ENCODE peak calls at places on chromosomes 6 and 20, in five cellular contexts. Q is fibroblast of the aortic adventitia; C is brain microvascular endothelial cell; Z is RWPE1; S is stimulated activated CD4-positive, alpha-beta T cell treated with anti-CD3 and anti-CD28 coated beads, Interleukin-4, amount 100 ng/mL, for 24 hours. F is an unnamed sample.
A peak's percentile ranks its signal among the peaks of the same experiment; 100 is the strongest.

GRCh38 chr6:81401970-81402690 is 350.4 kb downstream of the TENT5A start:
- DNase-seq in Q (peak; percentile 85), C (peak; percentile 22), Z (no peak), S (no peak), F (no peak)

GRCh38 chr20:37358366-37359150 is 12.6 kb downstream of the SRC start:
- DNase-seq in Q (peak; percentile 39), C (no peak), Z (peak; percentile 92), S (no peak), F (peak; percentile 91)

GRCh38 chr6:52087498-52087999 is at the start of gene PKHD1:
- DNase-seq in Q (peak; percentile 4), C (no peak), Z (peak; percentile 12), S (no peak), F (peak; percentile 43)

GRCh38 chr20:64223526-64224067 is 32.0 kb upstream of the PCMTD2 start:
- DNase-seq in Q (peak; percentile 9), C (no peak), Z (no peak), S (no peak), F (no peak)

GRCh38 chr6:99219788-99220187 is 129.7 kb downstream of the FAXC start:
- DNase-seq in Q (no peak), C (no peak), Z (peak; percentile 25), S (no peak), F (no peak)

GRCh38 chr20:40683221-40683893 is 5.7 kb downstream of the MAFB start:
- DNase-seq in Q (no peak), C (peak; percentile 33), Z (no peak), S (no peak), F (peak; percentile 6)

GRCh38 chr6:113466526-113466925 is 390.6 kb upstream of the MARCKS start:
- DNase-seq in Q (no peak), C (no peak), Z (no peak), S (no peak), F (no peak)

GRCh38 chr6:136067731-136068341 is 182.3 kb downstream of the MTFR2 start:
- DNase-seq in Q (peak; percentile 53), C (no peak), Z (peak; percentile 72), S (no peak), F (peak; percentile 11)

GRCh38 chr6:151240861-151241642 is 1.3 kb downstream of the AKAP12 start:
- DNase-seq in Q (peak; percentile 85), C (peak; percentile 64), Z (peak; percentile 52), S (no peak), F (peak; percentile 66)

GRCh38 chr6:98470821-98471220 is 363.6 kb upstream of the POU3F2 start:
- DNase-seq in Q (no peak), C (no peak), Z (no peak), S (no peak), F (no peak)

GRCh38 chr6:139881251-139881650 is 506.8 kb upstream of the CITED2 start:
- DNase-seq in Q (no peak), C (no peak), Z (no peak), S (no peak), F (no peak)

GRCh38 chr6:76885861-76886301 is 577.4 kb downstream of the HTR1B start:
- DNase-seq in Q (peak; percentile 45), C (peak; percentile 76), Z (peak; percentile 5), S (no peak), F (peak; percentile 31)

GRCh38 chr6:5905431-5906339 is 101.0 kb downstream of the NRN1 start:
- DNase-seq in Q (peak; percentile 97), C (peak; percentile 87), Z (peak; percentile 18), S (no peak), F (peak; percentile 84)

GRCh38 chr6:153625089-153625488 is 414.0 kb upstream of the OPRM1 start:
- DNase-seq in Q (no peak), C (peak; percentile 25), Z (no peak), S (no peak), F (no peak)

GRCh38 chr6:110270166-110270565 is 88.0 kb downstream of the METTL24 start:
- DNase-seq in Q (no peak), C (no peak), Z (no peak), S (no peak), F (no peak)

GRCh38 chr6:44119704-44120262 is 7.5 kb downstream of the MRPL14 start:
- DNase-seq in Q (peak; percentile 59), C (no peak), Z (no peak), S (no peak), F (no peak)

GRCh38 chr6:82022614-82023102 is 224.9 kb downstream of the IBTK start:
- DNase-seq in Q (peak; percentile 76), C (peak; percentile 68), Z (peak; percentile 53), S (no peak), F (peak; percentile 94)

GRCh38 chr20:48776306-48776705 is 51.5 kb downstream of the PREX1 start:
- DNase-seq in Q (peak; percentile 68), C (peak; percentile 84), Z (no peak), S (no peak), F (peak; percentile 7)

GRCh38 chr6:79170915-79171314 is 63.6 kb downstream of the HMGN3 start:
- DNase-seq in Q (peak; percentile 79), C (no peak), Z (peak; percentile 51), S (no peak), F (peak; percentile 77)

GRCh38 chr20:37798312-37798711 is 104.5 kb downstream of the CTNNBL1 start:
- DNase-seq in Q (no peak), C (no peak), Z (no peak), S (no peak), F (no peak)

GRCh38 chr20:47208534-47209174 is 147.8 kb downstream of the ZMYND8 start:
- DNase-seq in Q (no peak), C (no peak), Z (no peak), S (no peak), F (no peak)

GRCh38 chr6:170289971-170290305 is 940 bp downstream of the DLL1 start:
- DNase-seq in Q (no peak), C (no peak), Z (no peak), S (no peak), F (no peak)

GRCh38 chr6:168128631-168129291 is 49.7 kb upstream of the FRMD1 start:
- DNase-seq in Q (no peak), C (no peak), Z (no peak), S (no peak), F (no peak)

GRCh38 chr20:4449977-4450715 is 271.6 kb upstream of the PRND start:
- DNase-seq in Q (peak; percentile 34), C (peak; percentile 65), Z (no peak), S (no peak), F (peak; percentile 72)

GRCh38 chr20:52290602-52291001 is 99.0 kb upstream of the ZFP64 start:
- DNase-seq in Q (peak; percentile 10), C (no peak), Z (no peak), S (no peak), F (no peak)

GRCh38 chr6:121817141-121817540 is 381.7 kb downstream of the GJA1 start:
- DNase-seq in Q (peak; percentile 72), C (no peak), Z (no peak), S (no peak), F (no peak)

GRCh38 chr6:34462561-34462971 is 3.3 kb upstream of the PACSIN1 start:
- DNase-seq in Q (peak; percentile 10), C (no peak), Z (no peak), S (no peak), F (no peak)

GRCh38 chr20:62183426-62184142 is 756 bp downstream of the MTG2 start:
- DNase-seq in Q (peak; percentile 14), C (no peak), Z (no peak), S (no peak), F (no peak)

GRCh38 chr6:159788757-159789376 is 535 bp downstream of the TCP1 start:
- DNase-seq in Q (peak; percentile 31), C (peak; percentile 28), Z (peak; percentile 46), S (peak; percentile 35), F (peak; percentile 23)

GRCh38 chr6:149563203-149563927 is 2.8 kb upstream of the GINM1 start:
- DNase-seq in Q (peak; percentile 88), C (peak; percentile 58), Z (peak; percentile 84), S (no peak), F (peak; percentile 82)

GRCh38 chr6:86152546-86152945 is 509.9 kb upstream of the SYNCRIP start:
- DNase-seq in Q (no peak), C (no peak), Z (no peak), S (no peak), F (no peak)

GRCh38 chr20:53655909-53656652 is 62.4 kb upstream of the ZNF217 start:
- DNase-seq in Q (peak; percentile 31), C (no peak), Z (no peak), S (no peak), F (peak; percentile 31)

GRCh38 chr20:19993937-19994667 is 23.1 kb upstream of the NAA20 start:
- DNase-seq in Q (peak; percentile 56), C (peak; percentile 37), Z (peak; percentile 84), S (no peak), F (peak; percentile 91)

GRCh38 chr6:11458509-11458908 is 79.0 kb upstream of the TMEM170B start:
- DNase-seq in Q (no peak), C (no peak), Z (no peak), S (no peak), F (no peak)

GRCh38 chr20:19291818-19292132 is 79.3 kb downstream of the SLC24A3 start:
- DNase-seq in Q (no peak), C (no peak), Z (no peak), S (no peak), F (no peak)

GRCh38 chr6:139289233-139289632 is 2.6 kb downstream of the TXLNB start:
- DNase-seq in Q (no peak), C (no peak), Z (no peak), S (no peak), F (no peak)

GRCh38 chr6:5287205-5287965 is 26.1 kb downstream of the FARS2 start:
- DNase-seq in Q (peak; percentile 67), C (peak; percentile 69), Z (peak; percentile 63), S (no peak), F (peak; percentile 86)

GRCh38 chr6:106609699-106610098 is 19.6 kb downstream of the RTN4IP1 start:
- DNase-seq in Q (peak; percentile 24), C (no peak), Z (no peak), S (no peak), F (peak; percentile 26)

GRCh38 chr20:57320358-57320757 is 9.2 kb upstream of the SPO11 start:
- DNase-seq in Q (no peak), C (no peak), Z (no peak), S (no peak), F (no peak)